ENCODE peak calls at places on chromosomes 6 and 20, in six cellular contexts. E is gastrocnemius medialis, M is testis, J is lower leg skin, I is adrenal gland, H is IMR-90. U is an unnamed sample.
A peak's percentile ranks its signal among the peaks of the same experiment; 100 is the strongest.

GRCh38 chr20:50129662-50130345 is 16.9 kb upstream of the UBE2V1 start:
- DNase-seq in J (no peak), H (peak; percentile 27), M (peak; percentile 86), E (no peak), I (no peak), U (no peak)

GRCh38 chr6:166203003-166203640 is 35.5 kb upstream of the TBXT start:
- DNase-seq in M (no peak), H (peak; percentile 9), E (no peak), J (no peak), I (no peak), U (no peak)

GRCh38 chr6:12645941-12646340 is 70.6 kb upstream of the PHACTR1 start:
- DNase-seq in J (no peak), M (no peak), E (no peak), H (peak; percentile 1), I (no peak), U (no peak)

GRCh38 chr6:83853968-83854501 is 875 bp downstream of the RIPPLY2 start:
- DNase-seq in M (no peak), E (no peak), H (no peak), I (no peak), J (no peak), U (no peak)

GRCh38 chr6:168075216-168075615 is 3.8 kb downstream of the FRMD1 start:
- DNase-seq in M (no peak), H (no peak), E (no peak), I (no peak), J (no peak), U (no peak)

GRCh38 chr6:81890846-81891245 is 138.4 kb upstream of the TENT5A start:
- DNase-seq in M (no peak), I (no peak), H (peak; percentile 53), J (no peak), E (no peak), U (no peak)

GRCh38 chr6:44339763-44340625 is 2.5 kb upstream of the SPATS1 start:
- DNase-seq in I (peak; percentile 30), M (no peak), H (peak; percentile 67), E (no peak), J (no peak), U (no peak)

GRCh38 chr6:5532941-5533340 is 271.6 kb downstream of the FARS2 start:
- DNase-seq in J (no peak), H (no peak), M (no peak), I (no peak), E (no peak), U (no peak)

GRCh38 chr20:51439160-51439689 is 103.3 kb downstream of the NFATC2 start:
- DNase-seq in H (no peak), M (no peak), E (no peak), J (no peak), I (no peak), U (no peak)

GRCh38 chr20:51434556-51435256 is 107.8 kb downstream of the NFATC2 start:
- DNase-seq in J (no peak), I (no peak), E (no peak), M (no peak), H (peak; percentile 91), U (no peak)

GRCh38 chr20:51440589-51440988 is 101.9 kb downstream of the NFATC2 start:
- DNase-seq in J (no peak), M (no peak), E (no peak), H (no peak), I (no peak), U (no peak)

GRCh38 chr20:51438136-51438535 is 104.4 kb downstream of the NFATC2 start:
- DNase-seq in I (no peak), M (no peak), H (no peak), J (no peak), E (no peak), U (no peak)

DNA sequence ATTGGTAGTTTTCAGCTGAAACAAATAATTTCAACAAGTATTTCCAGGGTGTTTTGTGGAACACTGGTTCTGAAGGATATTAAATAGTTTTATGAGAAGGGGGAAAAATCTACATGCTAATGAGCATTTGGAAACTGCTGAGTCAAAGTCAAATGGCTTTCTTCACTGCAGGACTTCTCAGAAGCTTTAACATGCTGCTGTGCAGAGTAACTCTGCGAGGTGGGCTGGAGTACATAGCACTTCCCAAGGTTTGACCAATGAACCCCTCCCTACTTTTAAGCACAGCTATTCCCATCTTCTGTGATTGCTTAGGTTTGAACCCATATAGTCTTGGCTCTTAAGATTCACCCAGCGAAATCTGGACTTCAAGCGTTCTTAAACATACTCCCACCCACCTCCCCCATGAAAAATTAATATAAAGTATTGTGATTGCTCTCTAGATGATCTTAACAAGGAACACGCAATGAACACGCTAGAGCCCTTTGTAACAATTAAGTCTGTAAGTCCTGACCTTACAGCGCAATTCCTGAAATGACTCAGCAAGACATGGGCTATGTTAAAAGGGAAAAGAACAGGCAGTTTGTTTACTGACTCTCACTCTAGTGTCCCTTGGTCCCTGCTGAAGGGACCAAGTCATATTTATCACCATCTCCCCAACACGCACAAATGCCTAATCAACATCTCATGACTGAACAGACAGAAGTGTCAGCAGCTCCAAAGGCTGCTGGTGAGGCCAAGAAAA is 105.2 kb downstream of the NFATC2 start:
- DNase-seq in E (no peak), M (no peak), I (no peak), H (no peak), J (no peak), U (no peak)
- TF ChIP-seq POLR2A in E (no peak), M (no peak), I (no peak), H (no peak), J (no peak), U (no peak)

GRCh38 chr6:133241901-133242760 is 974 bp downstream of the EYA4 start:
- DNase-seq in J (no peak), M (peak; percentile 24), H (peak; percentile 66), I (no peak), E (peak; percentile 55), U (no peak)

GRCh38 chr6:133244502-133244901 is 3.3 kb downstream of the EYA4 start:
- DNase-seq in H (no peak), J (no peak), M (no peak), I (no peak), E (no peak), U (no peak)

GRCh38 chr6:133242761-133243590 is 1.8 kb downstream of the EYA4 start:
- DNase-seq in J (no peak), I (no peak), E (peak; percentile 89), M (peak; percentile 14), H (peak; percentile 26), U (no peak)

GRCh38 chr6:133245033-133245903 is 4.1 kb downstream of the EYA4 start:
- DNase-seq in M (no peak), H (no peak), E (no peak), I (no peak), J (no peak), U (no peak)

GRCh38 chr6:133243723-133244122 is 2.6 kb downstream of the EYA4 start:
- DNase-seq in H (no peak), J (no peak), I (no peak), M (no peak), E (no peak), U (no peak)
- H3K4me3 ChIP-seq in H (peak overlapping the region; percentile 77), J (no peak overlapping the region), I (no peak overlapping the region), M (no peak overlapping the region), E (peak overlapping the region; percentile 76), U (no peak overlapping the region)

GRCh38 chr6:30213654-30213998 is 420 bp upstream of the TRIM26 start:
- DNase-seq in J (no peak), H (no peak), I (no peak), M (no peak), E (no peak), U (no peak)

GRCh38 chr6:30216096-30216495 is 2.9 kb upstream of the TRIM26 start:
- DNase-seq in M (no peak), E (no peak), J (no peak), H (no peak), I (no peak), U (no peak)

GRCh38 chr6:30211899-30212298 is 1.3 kb downstream of the TRIM26 start:
- DNase-seq in J (no peak), H (no peak), M (no peak), I (no peak), E (no peak), U (no peak)

GRCh38 chr6:30212865-30213653 is at the start of gene TRIM26:
- DNase-seq in E (peak; percentile 96), M (peak; percentile 98), I (peak; percentile 98), J (peak; percentile 100), H (peak; percentile 95), U (peak; percentile 99)

DNA sequence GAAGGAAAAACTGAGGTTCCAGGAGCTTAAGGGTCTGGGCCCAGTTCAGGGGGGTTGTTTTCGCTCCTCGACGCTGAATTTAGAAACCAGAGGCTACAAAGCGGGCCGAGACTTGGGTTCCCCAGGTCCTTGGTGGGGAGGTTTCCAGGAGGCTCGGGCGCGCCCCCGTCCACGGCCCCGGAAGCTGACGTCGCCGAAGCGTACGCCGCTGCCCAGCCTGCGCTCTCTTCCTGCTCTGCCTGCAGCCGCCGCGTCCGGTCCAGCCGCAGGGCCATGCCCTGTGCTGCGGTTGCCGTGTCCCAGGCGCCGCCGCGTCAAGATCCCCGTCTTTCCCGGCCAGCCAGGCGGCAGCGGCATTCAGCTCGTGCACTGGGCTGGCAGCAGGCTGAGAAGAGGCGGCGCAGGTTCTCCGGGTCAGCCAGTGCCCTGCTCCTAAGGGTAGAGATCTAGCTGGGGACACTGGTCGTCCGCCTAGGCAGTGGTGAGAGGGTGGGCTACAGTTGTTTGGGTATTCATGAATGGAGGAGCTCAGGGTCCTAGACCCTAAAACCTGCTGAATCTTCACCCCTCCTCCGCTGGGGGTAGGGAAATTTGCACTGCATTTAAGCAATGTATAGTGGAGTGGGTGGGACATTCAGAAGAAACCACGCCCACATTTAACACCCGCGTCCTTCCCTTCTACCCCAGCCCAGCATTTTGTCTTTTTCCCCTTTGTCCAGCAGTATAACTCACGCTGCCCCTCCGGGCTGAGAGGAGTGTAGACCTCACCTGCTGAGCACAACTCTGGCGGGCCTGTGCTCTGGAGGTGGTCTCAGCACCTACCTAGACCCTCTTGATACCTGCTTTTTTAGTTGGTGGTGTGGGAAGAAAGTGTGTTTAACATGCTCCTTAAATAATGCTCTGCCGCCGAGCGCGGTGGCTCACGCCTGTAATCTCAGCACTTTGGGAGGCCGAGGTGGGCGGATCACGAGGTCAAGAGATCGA is 1.1 kb upstream of the TRIM26 start:
- DNase-seq in I (peak; percentile 88), E (peak; percentile 61), H (peak; percentile 73), M (peak; percentile 89), J (peak; percentile 97), U (peak; percentile 91)
- TF ChIP-seq POLR2A in I (peak; percentile 78), E (peak; percentile 38), H (no peak), M (no peak), J (peak; percentile 13), U (peak; percentile 94)

GRCh38 chr20:24411003-24411402 is 58.4 kb upstream of the SYNDIG1 start:
- DNase-seq in E (no peak), J (no peak), M (no peak), I (no peak), H (no peak), U (no peak)
- H3K4me3 ChIP-seq in E (no peak overlapping the region), J (no peak overlapping the region), M (no peak overlapping the region), I (no peak overlapping the region), H (no peak overlapping the region), U (no peak overlapping the region)

U was measured in transverse colon.